ENCODE peak calls at places on chromosomes 2 and 18, in nine cellular contexts. H, K, B, Q, D, U, F, S and R are unnamed samples.

GRCh38 chr2:201255468-201255867 is 4.9 kb upstream of the CASP8 start:
- DNase-seq in U (no peak), K (peak), H (no peak), S (no peak), F (no peak), D (no peak), Q (no peak), B (no peak), R (no peak)

GRCh38 chr2:188415754-188416083 is 124.0 kb downstream of the GULP1 start:
- DNase-seq in K (no peak), S (no peak), H (no peak), B (no peak), U (no peak), D (no peak), Q (no peak), F (no peak), R (no peak)

GRCh38 chr2:218039171-218039570 is 29.9 kb upstream of the RUFY4 start:
- DNase-seq in S (no peak), F (no peak), K (no peak), U (no peak), B (no peak), D (no peak), Q (no peak), H (no peak), R (no peak)

GRCh38 chr2:229909090-229909489 is 12.7 kb downstream of the TRIP12 start:
- DNase-seq in K (no peak), B (no peak), S (no peak), U (no peak), Q (no peak), F (no peak), H (no peak), D (no peak), R (no peak)

GRCh38 chr2:20210462-20210861 is 14.5 kb downstream of the SDC1 start:
- DNase-seq in K (no peak), S (no peak), Q (no peak), B (no peak), F (no peak), U (no peak), H (no peak), D (no peak), R (no peak)

GRCh38 chr2:127029652-127030051 is 77.3 kb downstream of the BIN1 start:
- DNase-seq in H (no peak), F (no peak), B (no peak), D (no peak), U (no peak), Q (no peak), S (no peak), K (no peak), R (no peak)

GRCh38 chr2:238701907-238702206 is 146.0 kb upstream of the TWIST2 start:
- DNase-seq in B (no peak), U (no peak), Q (no peak), H (no peak), S (no peak), D (no peak), F (peak), K (no peak), R (no peak)

GRCh38 chr2:183059561-183059960 is 19.0 kb upstream of the DUSP19 start:
- DNase-seq in U (no peak), S (no peak), Q (no peak), F (no peak), K (peak), D (no peak), H (no peak), B (no peak), R (no peak)

GRCh38 chr2:162197095-162197825 is 45.2 kb upstream of the GCG start:
- DNase-seq in Q (no peak), K (peak), B (no peak), H (no peak), U (no peak), F (no peak), D (no peak), S (no peak), R (no peak)

GRCh38 chr2:28435796-28436425 is 43.3 kb downstream of the FOSL2 start:
- DNase-seq in Q (no peak), B (no peak), D (no peak), S (no peak), U (no peak), K (no peak), F (peak), H (no peak), R (no peak)

GRCh38 chr2:204470621-204471196 is 74.6 kb upstream of the PARD3B start:
- DNase-seq in F (no peak), D (no peak), S (no peak), K (no peak), B (no peak), H (no peak), U (no peak), Q (no peak), R (no peak)

GRCh38 chr18:48944634-48945033 is 6.1 kb downstream of the SMAD7 start:
- DNase-seq in F (no peak), Q (no peak), S (no peak), K (no peak), B (no peak), U (no peak), H (no peak), D (no peak), R (no peak)

GRCh38 chr18:76844742-76845477 is 22.6 kb downstream of the ZNF236 start:
- DNase-seq in Q (no peak), H (no peak), S (no peak), B (no peak), F (no peak), U (no peak), K (peak), D (no peak), R (no peak)

GRCh38 chr2:158936978-158937377 is 31.5 kb upstream of the TANC1 start:
- DNase-seq in K (peak), D (no peak), S (peak), F (peak), Q (no peak), H (peak), U (no peak), B (no peak), R (no peak)

GRCh38 chr2:57190007-57190406 is 856.6 kb upstream of the VRK2 start:
- DNase-seq in H (no peak), K (no peak), U (no peak), B (no peak), S (no peak), D (no peak), F (no peak), Q (no peak), R (no peak)

GRCh38 chr2:173193925-173194324 is 118.3 kb downstream of the MAP3K20 start:
- DNase-seq in Q (no peak), B (no peak), F (no peak), K (peak), D (no peak), S (no peak), U (no peak), H (no peak), R (no peak)

GRCh38 chr2:215619022-215619958 is 183.4 kb upstream of the FN1 start:
- DNase-seq in U (no peak), K (peak), D (no peak), Q (peak), H (no peak), B (no peak), S (no peak), F (no peak), R (no peak)

GRCh38 chr18:58716046-58716766 is 44.9 kb downstream of the MALT1 start:
- DNase-seq in D (no peak), U (no peak), Q (peak), F (no peak), K (no peak), B (no peak), H (no peak), S (no peak), R (peak)

GRCh38 chr18:1003499-1003898 is 98.8 kb downstream of the ADCYAP1 start:
- DNase-seq in F (no peak), K (no peak), H (no peak), S (no peak), D (no peak), B (no peak), U (no peak), Q (no peak), R (no peak)

GRCh38 chr2:4340536-4340935 is 637.2 kb downstream of the DCDC2C start:
- DNase-seq in H (no peak), D (no peak), S (no peak), U (no peak), F (no peak), Q (no peak), K (no peak), B (no peak), R (no peak)

GRCh38 chr2:160174322-160174721 is 25.8 kb downstream of the ITGB6 start:
- DNase-seq in K (no peak), F (no peak), S (no peak), B (no peak), D (no peak), Q (no peak), H (no peak), U (no peak), R (no peak)

GRCh38 chr18:41378628-41379027 is 576.4 kb upstream of the PIK3C3 start:
- DNase-seq in B (no peak), U (no peak), S (no peak), Q (no peak), F (no peak), K (peak), D (no peak), H (no peak), R (no peak)

GRCh38 chr2:113797237-113797636 is 40.8 kb upstream of the SLC35F5 start:
- DNase-seq in U (no peak), H (no peak), D (no peak), Q (no peak), F (no peak), S (no peak), K (no peak), B (no peak), R (no peak)

GRCh38 chr2:113796592-113797180 is 40.2 kb upstream of the SLC35F5 start:
- DNase-seq in F (no peak), Q (no peak), U (no peak), B (no peak), H (no peak), S (no peak), D (no peak), K (no peak), R (no peak)

GRCh38 chr2:113795405-113795920 is 39.0 kb upstream of the SLC35F5 start:
- DNase-seq in F (no peak), Q (no peak), K (no peak), B (no peak), S (no peak), D (no peak), U (no peak), H (no peak), R (no peak)

GRCh38 chr2:113791697-113792590 is 35.5 kb upstream of the SLC35F5 start:
- DNase-seq in Q (peak), F (no peak), U (no peak), S (no peak), K (no peak), B (no peak), D (no peak), H (peak), R (peak)
- TF ChIP-seq CTCF in Q (no peak), F (no peak), U (no peak), S (no peak), K (no peak), B (no peak), D (no peak), H (no peak), R (no peak)

GRCh38 chr2:72934683-72935610 is 17.6 kb downstream of the EMX1 start:
- DNase-seq in K (no peak), D (no peak), S (no peak), F (no peak), U (peak), B (peak), Q (peak), H (no peak), R (peak)
- TF ChIP-seq CTCF in K (no peak), D (no peak), S (peak), F (no peak), U (peak), B (no peak), Q (peak), H (no peak), R (peak)

GRCh38 chr2:121755237-121756111 is at the start of gene TSN:
- DNase-seq in K (peak), H (peak), F (peak), B (peak), S (peak), U (peak), D (peak), Q (peak), R (peak)
- TF ChIP-seq CTCF in K (no peak), H (no peak), F (no peak), B (no peak), S (no peak), U (no peak), D (no peak), Q (no peak), R (no peak)

GRCh38 chr2:133673570-133673969 is 105.3 kb upstream of the NCKAP5 start:
- DNase-seq in Q (no peak), F (no peak), K (no peak), D (no peak), B (no peak), H (no peak), S (no peak), U (no peak), R (no peak)

GRCh38 chr2:133680399-133681044 is 112.3 kb upstream of the NCKAP5 start:
- DNase-seq in S (no peak), B (no peak), U (no peak), H (no peak), D (no peak), K (no peak), Q (no peak), F (no peak), R (no peak)

GRCh38 chr2:133676392-133677130 is 108.3 kb upstream of the NCKAP5 start:
- DNase-seq in S (no peak), K (peak), D (no peak), B (no peak), F (no peak), H (no peak), Q (no peak), U (no peak), R (no peak)

GRCh38 chr2:133674066-133674432 is 105.8 kb upstream of the NCKAP5 start:
- DNase-seq in H (no peak), S (no peak), U (no peak), K (no peak), D (no peak), Q (no peak), F (no peak), B (no peak), R (no peak)

GRCh38 chr2:133674433-133675331 is 106.4 kb upstream of the NCKAP5 start:
- DNase-seq in K (peak), U (peak), B (peak), D (no peak), H (peak), Q (no peak), F (peak), S (peak), R (no peak)
- TF ChIP-seq CTCF in K (no peak), U (no peak), B (no peak), D (no peak), H (no peak), Q (no peak), F (no peak), S (no peak), R (no peak)

DNA sequence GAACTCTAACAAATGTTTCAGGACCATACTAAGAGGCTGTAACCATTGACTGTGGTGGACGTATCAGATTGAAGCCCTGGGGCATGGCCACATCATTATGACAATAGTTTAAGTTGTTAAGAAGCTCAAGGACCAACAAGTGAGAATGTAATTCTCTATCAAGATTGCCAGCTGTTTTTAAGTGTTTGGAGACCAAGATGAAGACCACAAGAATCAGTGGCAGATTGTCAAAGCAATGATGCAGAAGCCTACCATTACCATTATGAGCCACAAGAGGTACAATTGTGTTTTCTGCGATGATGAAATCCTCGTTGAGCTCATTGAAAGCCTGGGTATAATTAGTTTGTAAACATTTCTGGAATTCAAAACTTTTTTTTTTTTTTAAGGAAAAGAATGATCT is 261.1 kb upstream of the ZEB2 start:
- DNase-seq in U (no peak), Q (no peak), F (no peak), B (no peak), D (no peak), S (no peak), K (no peak), H (no peak), R (no peak)
- TF ChIP-seq CTCF in U (no peak), Q (no peak), F (no peak), B (no peak), D (no peak), S (no peak), K (no peak), H (no peak), R (no peak)

GRCh38 chr2:10140841-10141610 is 18.5 kb downstream of the RRM2 start:
- DNase-seq in B (no peak), D (no peak), S (no peak), H (no peak), F (peak), K (no peak), Q (no peak), U (no peak), R (no peak)
- TF ChIP-seq CTCF in B (no peak), D (no peak), S (no peak), H (no peak), F (no peak), K (no peak), Q (no peak), U (no peak), R (no peak)

GRCh38 chr2:73821669-73822068 is 7.1 kb upstream of the STAMBP start:
- DNase-seq in F (no peak), D (no peak), S (no peak), B (no peak), H (no peak), Q (peak), K (no peak), U (no peak), R (no peak)

GRCh38 chr2:73822276-73822675 is 6.5 kb upstream of the STAMBP start:
- DNase-seq in F (no peak), H (no peak), U (no peak), Q (peak), D (no peak), B (no peak), K (no peak), S (no peak), R (no peak)

GRCh38 chr2:73823916-73824523 is 4.7 kb upstream of the STAMBP start:
- DNase-seq in Q (peak), U (no peak), K (peak), S (peak), F (no peak), H (peak), D (no peak), B (peak), R (peak)

GRCh38 chr2:73823416-73823815 is 5.3 kb upstream of the STAMBP start:
- DNase-seq in D (no peak), K (no peak), H (no peak), Q (no peak), U (no peak), S (no peak), B (no peak), F (no peak), R (no peak)

GRCh38 chr2:73822991-73823390 is 5.8 kb upstream of the STAMBP start:
- DNase-seq in H (no peak), Q (no peak), S (no peak), U (no peak), K (no peak), F (no peak), B (no peak), D (no peak), R (no peak)
- TF ChIP-seq CTCF in H (no peak), Q (no peak), S (no peak), U (no peak), K (no peak), F (no peak), B (no peak), D (no peak), R (no peak)

DNA sequence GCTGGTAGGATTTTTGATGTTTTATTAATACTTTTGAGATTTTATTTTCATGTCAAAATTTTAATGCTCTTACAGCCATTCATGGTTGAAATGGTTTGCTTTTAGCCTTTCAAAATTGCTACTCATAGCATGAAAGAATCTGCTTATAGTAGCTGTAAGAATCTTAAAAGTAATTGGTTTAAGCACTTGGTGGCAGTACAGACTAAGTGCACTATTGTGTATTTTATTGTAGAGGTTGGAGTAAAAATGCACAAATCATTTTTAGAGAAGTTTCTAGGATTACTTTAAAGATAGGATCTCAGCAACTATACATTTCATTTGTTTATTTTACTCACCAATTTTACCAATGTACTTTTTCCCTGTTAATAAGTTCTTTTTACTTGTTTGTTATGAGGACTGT is 205.8 kb downstream of the SPAG16 start:
- DNase-seq in D (no peak), U (no peak), H (no peak), K (no peak), Q (peak), B (no peak), F (no peak), S (no peak), R (peak)
- TF ChIP-seq CTCF in D (no peak), U (no peak), H (no peak), K (no peak), Q (peak), B (no peak), F (no peak), S (no peak), R (peak)

DNA sequence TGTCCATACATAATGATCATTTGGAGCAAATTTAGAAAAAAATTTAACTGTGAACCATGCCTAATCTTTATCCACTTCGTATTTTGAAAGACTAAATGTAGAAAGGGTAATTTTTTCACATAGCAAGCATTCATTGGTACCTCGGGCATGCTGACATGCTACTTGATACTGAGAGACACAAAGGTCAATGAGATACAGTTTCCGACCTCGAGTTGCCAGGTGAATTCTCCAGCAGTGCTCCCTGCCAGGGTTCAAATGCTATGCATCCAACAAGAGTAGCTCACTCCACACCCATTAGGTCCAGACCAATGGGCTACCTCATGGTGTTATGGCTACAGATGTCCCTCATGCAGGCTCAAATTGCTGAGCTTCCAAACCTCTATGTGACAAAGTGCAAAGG is 305.8 kb downstream of the PIEZO2 start:
- DNase-seq in S (no peak), U (no peak), D (no peak), Q (no peak), B (no peak), K (no peak), F (no peak), H (no peak), R (no peak)
- TF ChIP-seq CTCF in S (no peak), U (no peak), D (no peak), Q (no peak), B (no peak), K (no peak), F (no peak), H (no peak), R (no peak)

GRCh38 chr18:12121175-12122095 is 27.8 kb downstream of the ANKRD62 start:
- DNase-seq in Q (no peak), B (peak), K (peak), S (peak), D (no peak), U (no peak), F (no peak), H (no peak), R (no peak)
- TF ChIP-seq CTCF in Q (peak), B (no peak), K (peak), S (peak), D (no peak), U (peak), F (no peak), H (peak), R (no peak)